ENCODE peak calls at places on chromosomes 12 and 14, in four cellular contexts. N is HCT116, E is GM12878, C is A549. L is an unnamed sample.

GRCh38 chr12:100427078-100427477 is 46.6 kb upstream of the NR1H4 start:
- DNase-seq in C (peak; percentile 49), N (peak; percentile 23), E (no peak), L (no peak)

GRCh38 chr14:45526715-45527549 is 273.9 kb upstream of the MIS18BP1 start:
- DNase-seq in N (peak; percentile 51), C (peak; percentile 57), E (peak; percentile 1), L (peak; percentile 62)

GRCh38 chr12:19847294-19848059 is 408.2 kb downstream of the AEBP2 start:
- DNase-seq in N (no peak), C (no peak), E (no peak), L (peak; percentile 54)

GRCh38 chr12:62900686-62901272 is 34.2 kb downstream of the PPM1H start:
- DNase-seq in C (no peak), E (no peak), N (no peak), L (no peak)

GRCh38 chr12:2300168-2300567 is 247.4 kb downstream of the CACNA1C start:
- DNase-seq in N (no peak), C (no peak), E (no peak), L (no peak)

GRCh38 chr12:50562485-50563433 is 58.0 kb downstream of the DIP2B start:
- DNase-seq in C (no peak), N (no peak), E (no peak), L (no peak)

GRCh38 chr12:12627308-12627827 is 15.7 kb downstream of the CREBL2 start:
- DNase-seq in E (no peak), N (no peak), C (no peak), L (no peak)

GRCh38 chr12:111645433-111645832 is 40.3 kb downstream of the BRAP start:
- DNase-seq in N (no peak), E (no peak), C (peak; percentile 12), L (no peak)

GRCh38 chr12:92208613-92209121 is 63.0 kb upstream of the BTG1 start:
- DNase-seq in E (peak; percentile 71), C (peak; percentile 70), N (no peak), L (peak; percentile 75)

GRCh38 chr14:101819251-101819990 is 57.9 kb downstream of the PPP2R5C start:
- DNase-seq in E (no peak), N (no peak), C (no peak), L (no peak)

DNA sequence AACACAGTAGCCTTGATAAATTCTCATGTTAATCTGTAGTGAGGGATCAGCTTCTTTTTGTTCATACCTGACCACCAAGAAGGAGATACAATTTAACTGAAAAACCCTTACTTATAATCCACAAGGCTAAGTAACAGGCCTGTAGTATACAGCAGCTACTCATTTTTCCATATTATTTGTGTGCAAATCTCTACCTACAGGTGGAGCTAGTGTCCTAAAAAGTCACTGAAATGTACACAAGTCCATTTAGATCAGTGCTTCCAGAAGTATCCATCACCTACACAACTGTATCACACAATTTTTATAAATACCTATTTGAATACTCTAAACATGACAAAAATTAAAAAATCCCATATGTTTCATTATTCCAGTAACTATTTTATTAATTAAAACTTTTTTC is 173.2 kb downstream of the SLC35F4 start:
- DNase-seq in E (no peak), N (peak; percentile 49), C (peak; percentile 65), L (peak; percentile 47)
- TF ChIP-seq POLR2A in E (no peak), N (no peak), C (no peak), L (no peak)

GRCh38 chr14:22888662-22889061 is 5.6 kb downstream of the REM2 start:
- DNase-seq in E (peak; percentile 62), N (no peak), C (no peak), L (no peak)
- TF ChIP-seq MAX in E (no peak), N (no peak), C (no peak), L (no peak)

GRCh38 chr14:53630336-53630735 is 326.3 kb downstream of the BMP4 start:
- DNase-seq in C (no peak), N (no peak), E (no peak), L (no peak)

GRCh38 chr14:53640695-53641094 is 315.9 kb downstream of the BMP4 start:
- DNase-seq in E (no peak), C (no peak), N (no peak), L (no peak)

GRCh38 chr14:53638966-53639365 is 317.7 kb downstream of the BMP4 start:
- DNase-seq in C (no peak), E (no peak), N (no peak), L (no peak)

GRCh38 chr14:53634793-53635192 is 321.8 kb downstream of the BMP4 start:
- DNase-seq in E (no peak), N (no peak), C (no peak), L (no peak)
- H3K4me3 ChIP-seq in E (no peak overlapping the region), N (no peak overlapping the region), C (no peak overlapping the region), L (no peak overlapping the region)

GRCh38 chr12:77796775-77797174 is 33.9 kb upstream of the NAV3 start:
- DNase-seq in C (no peak), E (no peak), N (no peak), L (no peak)
- TF ChIP-seq POLR2A in C (no peak), E (no peak), N (no peak), L (no peak)

GRCh38 chr12:113479578-113480335 is 8.1 kb upstream of the LHX5 start:
- DNase-seq in N (no peak), C (no peak), E (no peak), L (peak; percentile 57)
- TF ChIP-seq MAX in N (no peak), C (no peak), E (no peak), L (no peak)

GRCh38 chr14:73764881-73765280 is 50.7 kb upstream of the PNMA1 start:
- DNase-seq in C (no peak), E (no peak), N (no peak), L (no peak)
- H3K4me3 ChIP-seq in C (no peak overlapping the region), E (peak overlapping the region; percentile 29), N (no peak overlapping the region), L (no peak overlapping the region)